ENCODE peak calls at places on chromosomes 7 and 10, in nine cellular contexts. X is A549; T is mammary epithelial cell; A is AG10803; W is HFFc6; S is endothelial cell; H is activated CD8-positive, alpha-beta T cell treated with anti-CD3 and anti-CD28 coated beads for 36 hours; M is nephron progenitor cell; Q is OCI-LY7. J is an unnamed sample.

GRCh38 chr7:158957921-158958471 is 101.6 kb downstream of the DYNC2I1 start:
- DNase-seq in X (no peak), T (peak; percentile 43), A (no peak), W (no peak), S (no peak), H (peak; percentile 59), M (no peak), Q (no peak), J (peak; percentile 28)

GRCh38 chr7:122914812-122915211 is 28.6 kb upstream of the CADPS2 start:
- DNase-seq in X (no peak), T (no peak), A (no peak), W (no peak), S (no peak), H (no peak), M (no peak), Q (no peak), J (no peak)

GRCh38 chr7:158284617-158285382 is 302.8 kb downstream of the PTPRN2 start:
- DNase-seq in X (no peak), T (no peak), A (no peak), W (no peak), S (no peak), H (no peak), M (no peak), Q (no peak), J (no peak)

GRCh38 chr10:130623680-130624271 is 487.6 kb downstream of the GLRX3 start:
- DNase-seq in X (no peak), T (no peak), A (no peak), W (no peak), S (no peak), H (no peak), M (peak; percentile 70), Q (no peak), J (no peak)

GRCh38 chr10:124989526-124989925 is 47.6 kb downstream of the ZRANB1 start:
- DNase-seq in X (no peak), T (no peak), A (peak; percentile 31), W (peak; percentile 39), S (no peak), H (no peak), M (no peak), Q (no peak), J (no peak)

GRCh38 chr10:6491841-6492609 is 88.1 kb downstream of the PRKCQ start:
- DNase-seq in X (no peak), T (peak; percentile 80), A (no peak), W (no peak), S (no peak), H (peak; percentile 69), M (no peak), Q (no peak), J (peak; percentile 64)

GRCh38 chr7:46786221-46786951 is 795.5 kb downstream of the TNS3 start:
- DNase-seq in X (peak; percentile 33), T (peak; percentile 88), A (peak; percentile 17), W (peak; percentile 42), S (no peak), H (no peak), M (no peak), Q (no peak), J (peak; percentile 56)

GRCh38 chr10:69757553-69758309 is 44.0 kb upstream of the COL13A1 start:
- DNase-seq in X (no peak), T (peak; percentile 21), A (peak; percentile 86), W (no peak), S (no peak), H (no peak), M (no peak), Q (no peak), J (no peak)

GRCh38 chr10:42149027-42149700 is 489.2 kb downstream of the ZNF33B start:
- DNase-seq in X (no peak), T (no peak), A (peak; percentile 8), W (no peak), S (no peak), H (no peak), M (no peak), Q (no peak), J (no peak)

GRCh38 chr7:142383826-142384507 is 126.1 kb upstream of the PRSS58 start:
- DNase-seq in X (no peak), T (no peak), A (no peak), W (no peak), S (no peak), H (peak; percentile 42), M (no peak), Q (no peak), J (no peak)

GRCh38 chr7:69256634-69257081 is 341.6 kb upstream of the AUTS2 start:
- DNase-seq in X (peak; percentile 6), T (no peak), A (peak; percentile 94), W (no peak), S (no peak), H (no peak), M (no peak), Q (no peak), J (no peak)

GRCh38 chr7:117828831-117829230 is 44.4 kb downstream of the CTTNBP2 start:
- DNase-seq in X (no peak), T (no peak), A (peak; percentile 9), W (no peak), S (no peak), H (no peak), M (no peak), Q (no peak), J (no peak)

DNA sequence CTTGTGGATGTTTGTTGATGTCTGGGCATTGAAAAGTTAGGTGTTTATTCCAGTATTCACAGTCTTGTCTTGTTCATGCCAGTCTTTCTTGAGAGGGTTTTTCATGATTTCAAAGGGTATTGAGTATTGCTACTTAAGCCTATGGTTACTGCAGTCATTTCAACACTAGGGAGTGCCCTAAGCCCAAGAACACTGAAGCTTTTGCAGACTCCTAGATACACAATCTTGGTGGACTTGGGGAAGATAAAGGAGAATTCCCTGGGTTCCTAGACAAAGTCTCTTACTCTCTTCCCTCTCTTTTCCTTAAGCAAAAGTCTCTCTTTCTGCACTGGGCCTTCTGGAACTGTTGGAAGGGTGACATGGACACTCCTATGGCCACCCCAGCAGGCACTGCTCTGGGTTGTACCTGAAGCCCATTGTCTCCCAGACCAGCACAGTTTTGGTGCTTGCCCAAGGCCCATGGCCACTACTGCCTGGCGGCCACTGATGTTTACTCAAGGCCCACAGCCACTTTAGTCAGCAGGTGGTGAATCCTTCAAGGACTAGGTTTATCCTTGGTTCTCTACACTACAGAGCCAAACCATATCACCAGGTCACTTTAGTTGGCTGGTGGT is 24.9 kb downstream of the SAMD9 start:
- DNase-seq in X (peak; percentile 49), T (peak; percentile 38), A (peak; percentile 69), W (peak; percentile 46), S (peak; percentile 12), H (peak; percentile 7), M (no peak), Q (peak; percentile 30), J (no peak)
- TF ChIP-seq CTCF in X (peak; percentile 37), T (peak; percentile 69), A (peak; percentile 74), W (peak; percentile 75), S (no peak), H (peak; percentile 35), M (no peak), Q (peak; percentile 65), J (no peak)

DNA sequence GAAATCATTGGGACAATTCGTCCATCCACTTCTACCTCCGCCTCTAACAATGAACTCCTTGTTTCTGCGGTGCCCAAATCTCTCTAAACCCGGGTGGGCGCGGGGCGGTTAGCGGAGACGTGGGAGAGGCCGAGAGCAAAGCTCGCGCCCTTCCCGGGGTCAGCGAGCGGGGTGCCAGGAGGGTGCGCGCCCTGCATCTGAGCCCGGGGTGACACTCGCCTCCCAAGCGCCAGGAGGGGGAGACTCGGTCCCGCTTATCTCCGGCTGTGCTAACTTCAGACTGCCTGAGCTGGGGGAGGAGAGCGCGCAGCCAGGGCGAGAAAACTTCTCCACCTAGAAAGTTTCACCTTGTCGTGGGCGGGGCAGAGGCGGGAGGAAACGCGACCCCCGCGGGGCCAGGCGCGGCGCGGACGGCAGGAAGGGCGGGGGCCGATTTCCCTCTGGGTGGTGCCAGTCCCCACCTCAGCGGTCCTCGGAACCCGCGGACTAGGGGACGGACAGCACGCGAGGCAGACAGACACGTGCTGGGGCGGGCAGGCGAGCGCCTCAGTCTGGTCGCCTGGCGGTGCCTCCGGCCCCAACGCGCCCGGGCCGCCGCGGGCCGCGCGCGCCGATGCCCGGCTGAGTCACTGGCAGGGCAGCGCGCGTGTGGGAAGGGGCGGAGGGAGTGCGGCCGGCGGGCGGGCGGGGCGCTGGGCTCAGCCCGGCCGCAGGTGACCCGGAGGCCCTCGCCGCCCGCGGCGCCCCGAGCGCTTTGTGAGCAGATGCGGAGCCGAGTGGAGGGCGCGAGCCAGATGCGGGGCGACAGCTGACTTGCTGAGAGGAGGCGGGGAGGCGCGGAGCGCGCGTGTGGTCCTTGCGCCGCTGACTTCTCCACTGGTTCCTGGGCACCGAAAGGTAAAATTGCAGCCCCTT is at the start of gene MET:
- DNase-seq in X (peak; percentile 94), T (peak; percentile 95), A (peak; percentile 75), W (peak; percentile 80), S (peak; percentile 68), H (peak; percentile 74), M (peak; percentile 83), Q (no peak), J (peak; percentile 85)
- TF ChIP-seq CTCF in X (peak; percentile 84), T (peak; percentile 81), A (peak; percentile 67), W (peak; percentile 79), S (no peak), H (no peak), M (peak; percentile 15), Q (no peak), J (peak; percentile 88)

GRCh38 chr7:106542550-106543220 is 118.3 kb downstream of the CCDC71L start:
- DNase-seq in X (peak; percentile 75), T (peak; percentile 70), A (peak; percentile 93), W (peak; percentile 85), S (peak; percentile 66), H (peak; percentile 70), M (peak; percentile 36), Q (peak; percentile 51), J (peak; percentile 63)
- TF ChIP-seq CTCF in X (peak; percentile 66), T (peak; percentile 81), A (peak; percentile 80), W (peak; percentile 91), S (peak; percentile 74), H (peak; percentile 60), M (peak; percentile 50), Q (peak; percentile 80), J (peak; percentile 42)

DNA sequence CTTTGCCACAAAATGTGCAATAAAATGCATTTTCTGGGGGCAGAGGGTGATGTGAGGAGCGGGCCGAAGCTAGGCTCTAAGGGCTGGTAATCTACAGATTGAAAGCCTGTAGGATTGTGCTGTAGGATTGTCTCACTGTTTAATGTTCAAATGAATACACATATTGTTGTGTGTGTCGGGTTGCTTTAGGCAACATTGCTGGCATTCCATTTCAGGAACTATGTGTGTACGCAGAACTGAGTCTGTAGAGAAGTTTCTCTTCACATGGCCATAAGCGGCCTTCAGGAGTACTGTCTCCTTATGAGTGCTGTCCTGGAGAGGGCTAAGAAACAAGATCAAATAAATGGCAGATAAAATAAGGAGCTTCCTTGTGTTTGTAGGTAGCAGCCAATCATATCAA is 540.2 kb downstream of the GATA3 start:
- DNase-seq in X (no peak), T (peak; percentile 66), A (no peak), W (no peak), S (no peak), H (no peak), M (no peak), Q (no peak), J (no peak)
- TF ChIP-seq CTCF in X (no peak), T (no peak), A (no peak), W (no peak), S (no peak), H (no peak), M (no peak), Q (no peak), J (no peak)